ENCODE peak calls at places on chromosomes 1 and 21, in seven cellular contexts. Q, E, B, T, O, Z and C are unnamed samples.

GRCh38 chr1:25120286-25120685 is 112.0 kb downstream of the SYF2 start:
- DNase-seq in Q (no peak), E (no peak), B (no peak), T (no peak), O (no peak), Z (no peak), C (no peak)

GRCh38 chr1:21901473-21901847 is 35.6 kb downstream of the HSPG2 start:
- DNase-seq in Q (no peak), E (no peak), B (no peak), T (no peak), O (no peak), Z (no peak), C (no peak)

GRCh38 chr1:12618661-12619395 is 818 bp upstream of the DHRS3 start:
- DNase-seq in Q (no peak), E (peak; percentile 81), B (no peak), T (peak; percentile 45), O (peak; percentile 70), Z (no peak), C (no peak)

GRCh38 chr1:155759966-155760630 is 71.2 kb downstream of the DAP3 start:
- DNase-seq in Q (no peak), E (no peak), B (no peak), T (no peak), O (no peak), Z (no peak), C (no peak)

GRCh38 chr1:21655748-21656147 is 13.4 kb downstream of the RAP1GAP start:
- DNase-seq in Q (no peak), E (no peak), B (no peak), T (peak; percentile 44), O (no peak), Z (no peak), C (no peak)

GRCh38 chr1:34696230-34696629 is 58.6 kb upstream of the GJB5 start:
- DNase-seq in Q (no peak), E (no peak), B (no peak), T (no peak), O (no peak), Z (no peak), C (no peak)

GRCh38 chr1:26218906-26219494 is 15.0 kb upstream of the CEP85 start:
- DNase-seq in Q (no peak), E (no peak), B (no peak), T (no peak), O (no peak), Z (peak; percentile 46), C (no peak)

GRCh38 chr1:154765970-154766369 is 104.1 kb downstream of the KCNN3 start:
- DNase-seq in Q (no peak), E (no peak), B (no peak), T (peak; percentile 68), O (no peak), Z (no peak), C (peak; percentile 21)

GRCh38 chr1:46528297-46528955 is 23.0 kb downstream of the KNCN start:
- DNase-seq in Q (no peak), E (no peak), B (no peak), T (no peak), O (no peak), Z (no peak), C (no peak)

GRCh38 chr21:33860332-33860879 is 55.2 kb downstream of the ATP5PO start:
- DNase-seq in Q (no peak), E (no peak), B (no peak), T (no peak), O (no peak), Z (no peak), C (no peak)

GRCh38 chr1:173093721-173094450 is 43.1 kb upstream of the TNFSF18 start:
- DNase-seq in Q (no peak), E (no peak), B (no peak), T (no peak), O (no peak), Z (no peak), C (no peak)

GRCh38 chr1:97989094-97989680 is 68.4 kb upstream of the DPYD start:
- DNase-seq in Q (no peak), E (no peak), B (no peak), T (no peak), O (no peak), Z (no peak), C (no peak)

GRCh38 chr1:235402457-235403200 is 35.4 kb downstream of the TBCE start:
- DNase-seq in Q (no peak), E (no peak), B (no peak), T (no peak), O (no peak), Z (no peak), C (no peak)

GRCh38 chr1:67755619-67756018 is 70.6 kb downstream of the GADD45A start:
- DNase-seq in Q (no peak), E (no peak), B (peak; percentile 87), T (no peak), O (no peak), Z (no peak), C (no peak)

GRCh38 chr21:27715131-27715530 is 748.2 kb upstream of the ADAMTS5 start:
- DNase-seq in Q (no peak), E (no peak), B (no peak), T (no peak), O (no peak), Z (no peak), C (no peak)

GRCh38 chr1:17295292-17295691 is 12.7 kb upstream of the PADI4 start:
- DNase-seq in Q (no peak), E (no peak), B (no peak), T (no peak), O (no peak), Z (peak; percentile 42), C (no peak)

GRCh38 chr1:170067253-170067819 is 7.2 kb downstream of the KIFAP3 start:
- DNase-seq in Q (no peak), E (no peak), B (no peak), T (no peak), O (no peak), Z (no peak), C (no peak)

GRCh38 chr21:38229260-38229877 is 27.4 kb upstream of the KCNJ15 start:
- DNase-seq in Q (peak; percentile 4), E (no peak), B (peak; percentile 10), T (no peak), O (no peak), Z (no peak), C (no peak)

GRCh38 chr1:154961497-154962237 is at the start of gene PYGO2:
- DNase-seq in Q (peak; percentile 79), E (no peak), B (peak; percentile 45), T (peak; percentile 87), O (peak; percentile 87), Z (peak; percentile 64), C (no peak)

GRCh38 chr1:117573386-117574040 is 32.3 kb upstream of the TENT5C start:
- DNase-seq in Q (no peak), E (no peak), B (no peak), T (no peak), O (no peak), Z (no peak), C (no peak)

GRCh38 chr1:150753416-150753815 is 12.2 kb downstream of the CTSS start:
- DNase-seq in Q (no peak), E (no peak), B (no peak), T (no peak), O (no peak), Z (no peak), C (peak; percentile 23)

GRCh38 chr1:36784147-36784862 is 250.0 kb downstream of the GRIK3 start:
- DNase-seq in Q (no peak), E (no peak), B (peak; percentile 56), T (no peak), O (no peak), Z (no peak), C (no peak)

GRCh38 chr21:38126677-38127271 is 130.0 kb upstream of the KCNJ15 start:
- DNase-seq in Q (peak; percentile 48), E (peak; percentile 10), B (peak; percentile 75), T (peak; percentile 59), O (peak; percentile 33), Z (peak; percentile 71), C (no peak)

GRCh38 chr1:41640756-41641482 is 156.4 kb upstream of the EDN2 start:
- DNase-seq in Q (no peak), E (no peak), B (no peak), T (no peak), O (no peak), Z (no peak), C (no peak)

GRCh38 chr21:45580576-45581321 is 38.5 kb upstream of the SLC19A1 start:
- DNase-seq in Q (no peak), E (no peak), B (no peak), T (no peak), O (no peak), Z (peak; percentile 10), C (no peak)

GRCh38 chr1:31583082-31583994 is 7.0 kb downstream of the TINAGL1 start:
- DNase-seq in Q (no peak), E (no peak), B (no peak), T (peak; percentile 9), O (no peak), Z (no peak), C (no peak)

GRCh38 chr1:107430540-107431228 is 289.8 kb downstream of the NTNG1 start:
- DNase-seq in Q (peak; percentile 20), E (no peak), B (peak; percentile 17), T (peak; percentile 69), O (peak; percentile 13), Z (peak; percentile 31), C (peak; percentile 32)

GRCh38 chr1:62875676-62876075 is 91.7 kb downstream of the ATG4C start:
- DNase-seq in Q (no peak), E (no peak), B (no peak), T (no peak), O (no peak), Z (no peak), C (peak; percentile 28)

GRCh38 chr21:39471598-39471997 is 19.8 kb downstream of the SH3BGR start:
- DNase-seq in Q (no peak), E (no peak), B (no peak), T (no peak), O (no peak), Z (no peak), C (no peak)

GRCh38 chr21:40386301-40386911 is 460.6 kb downstream of the DSCAM start:
- DNase-seq in Q (peak; percentile 37), E (no peak), B (no peak), T (peak; percentile 51), O (peak; percentile 32), Z (peak; percentile 41), C (no peak)

GRCh38 chr1:21550097-21550496 is 40.9 kb downstream of the ALPL start:
- DNase-seq in Q (no peak), E (no peak), B (no peak), T (no peak), O (no peak), Z (no peak), C (no peak)

GRCh38 chr1:92411511-92411910 is 75.2 kb downstream of the GFI1 start:
- DNase-seq in Q (no peak), E (peak; percentile 52), B (no peak), T (peak; percentile 39), O (no peak), Z (no peak), C (peak; percentile 21)

GRCh38 chr1:221527886-221528634 is 213.8 kb downstream of the DUSP10 start:
- DNase-seq in Q (no peak), E (no peak), B (no peak), T (no peak), O (no peak), Z (no peak), C (no peak)

GRCh38 chr1:204051718-204052117 is 21.2 kb upstream of the SOX13 start:
- DNase-seq in Q (no peak), E (no peak), B (no peak), T (no peak), O (no peak), Z (no peak), C (no peak)